ENCODE peak calls at places on chromosomes 4 and X, in ten cellular contexts. One of them, this sample, is unnamed.

GRCh38 chr4:133150643-133151300 is 1.7 kb downstream of the PCDH10 start:
- DNase-seq in CD4-positive, alpha-beta T cell: no peak
- DNase-seq in cardiac muscle cell: peak
- DNase-seq in neural progenitor cell: peak
- DNase-seq in adrenal gland: no peak
- DNase-seq in foreskin keratinocyte: peak
- DNase-seq in heart right ventricle: no peak
- DNase-seq in psoas muscle: no peak
- DNase-seq in lung: no peak
- DNase-seq in tibial nerve: no peak
- DNase-seq in this sample: no peak

GRCh38 chrX:151359341-151359740 is 37.7 kb upstream of the VMA21 start:
- DNase-seq in foreskin keratinocyte: no peak
- DNase-seq in lung: no peak
- DNase-seq in heart right ventricle: no peak
- DNase-seq in tibial nerve: no peak
- DNase-seq in neural progenitor cell: peak
- DNase-seq in adrenal gland: no peak
- DNase-seq in CD4-positive, alpha-beta T cell: no peak
- DNase-seq in cardiac muscle cell: no peak
- DNase-seq in psoas muscle: no peak
- DNase-seq in this sample: no peak

GRCh38 chrX:40158036-40158706 is 60.4 kb upstream of the BCOR start:
- DNase-seq in adrenal gland: no peak
- DNase-seq in cardiac muscle cell: peak
- DNase-seq in neural progenitor cell: peak
- DNase-seq in tibial nerve: no peak
- DNase-seq in lung: no peak
- DNase-seq in foreskin keratinocyte: no peak
- DNase-seq in CD4-positive, alpha-beta T cell: no peak
- DNase-seq in heart right ventricle: no peak
- DNase-seq in psoas muscle: no peak
- DNase-seq in this sample: peak

GRCh38 chr4:168618577-168619265 is 121.9 kb downstream of the PALLD start:
- DNase-seq in heart right ventricle: no peak
- DNase-seq in tibial nerve: no peak
- DNase-seq in CD4-positive, alpha-beta T cell: no peak
- DNase-seq in lung: no peak
- DNase-seq in foreskin keratinocyte: no peak
- DNase-seq in adrenal gland: no peak
- DNase-seq in psoas muscle: no peak
- DNase-seq in neural progenitor cell: no peak
- DNase-seq in cardiac muscle cell: no peak
- DNase-seq in this sample: no peak

GRCh38 chr4:173519130-173520101 is 10.6 kb downstream of the HAND2 start:
- DNase-seq in tibial nerve: no peak
- DNase-seq in psoas muscle: no peak
- DNase-seq in cardiac muscle cell: peak
- DNase-seq in CD4-positive, alpha-beta T cell: no peak
- DNase-seq in lung: no peak
- DNase-seq in heart right ventricle: peak
- DNase-seq in adrenal gland: no peak
- DNase-seq in neural progenitor cell: peak
- DNase-seq in foreskin keratinocyte: no peak
- DNase-seq in this sample: no peak

GRCh38 chr4:183636923-183637322 is 22.1 kb downstream of the RWDD4 start:
- DNase-seq in cardiac muscle cell: no peak
- DNase-seq in adrenal gland: no peak
- DNase-seq in heart right ventricle: no peak
- DNase-seq in lung: no peak
- DNase-seq in psoas muscle: no peak
- DNase-seq in CD4-positive, alpha-beta T cell: no peak
- DNase-seq in tibial nerve: no peak
- DNase-seq in foreskin keratinocyte: no peak
- DNase-seq in neural progenitor cell: no peak
- DNase-seq in this sample: no peak

GRCh38 chrX:108091878-108092291 is 307 bp downstream of the ATG4A start:
- DNase-seq in psoas muscle: no peak
- DNase-seq in adrenal gland: no peak
- DNase-seq in heart right ventricle: no peak
- DNase-seq in foreskin keratinocyte: no peak
- DNase-seq in CD4-positive, alpha-beta T cell: no peak
- DNase-seq in lung: no peak
- DNase-seq in tibial nerve: no peak
- DNase-seq in neural progenitor cell: no peak
- DNase-seq in cardiac muscle cell: no peak
- DNase-seq in this sample: peak

GRCh38 chr4:18536420-18536819 is 514.9 kb upstream of the LCORL start:
- DNase-seq in heart right ventricle: no peak
- DNase-seq in psoas muscle: no peak
- DNase-seq in lung: no peak
- DNase-seq in adrenal gland: no peak
- DNase-seq in neural progenitor cell: peak
- DNase-seq in foreskin keratinocyte: no peak
- DNase-seq in tibial nerve: no peak
- DNase-seq in cardiac muscle cell: no peak
- DNase-seq in CD4-positive, alpha-beta T cell: no peak
- DNase-seq in this sample: no peak

GRCh38 chr4:173181769-173182374 is 13.3 kb downstream of the GALNT7 start:
- DNase-seq in foreskin keratinocyte: peak
- DNase-seq in heart right ventricle: no peak
- DNase-seq in psoas muscle: no peak
- DNase-seq in neural progenitor cell: no peak
- DNase-seq in lung: no peak
- DNase-seq in cardiac muscle cell: no peak
- DNase-seq in tibial nerve: no peak
- DNase-seq in CD4-positive, alpha-beta T cell: no peak
- DNase-seq in adrenal gland: no peak
- DNase-seq in this sample: no peak

GRCh38 chrX:104112326-104112951 is at the start of gene ZCCHC18:
- DNase-seq in psoas muscle: peak
- DNase-seq in foreskin keratinocyte: no peak
- DNase-seq in tibial nerve: no peak
- DNase-seq in cardiac muscle cell: peak
- DNase-seq in lung: no peak
- DNase-seq in neural progenitor cell: peak
- DNase-seq in heart right ventricle: peak
- DNase-seq in CD4-positive, alpha-beta T cell: no peak
- DNase-seq in adrenal gland: peak
- DNase-seq in this sample: peak

GRCh38 chrX:41303013-41303412 is 30.9 kb upstream of the DDX3X start:
- DNase-seq in heart right ventricle: no peak
- DNase-seq in tibial nerve: no peak
- DNase-seq in CD4-positive, alpha-beta T cell: no peak
- DNase-seq in cardiac muscle cell: no peak
- DNase-seq in foreskin keratinocyte: peak
- DNase-seq in lung: no peak
- DNase-seq in psoas muscle: no peak
- DNase-seq in adrenal gland: no peak
- DNase-seq in neural progenitor cell: no peak
- DNase-seq in this sample: no peak

GRCh38 chrX:102917801-102918200 is 19.3 kb upstream of the RAB40AL start:
- DNase-seq in heart right ventricle: no peak
- DNase-seq in CD4-positive, alpha-beta T cell: no peak
- DNase-seq in cardiac muscle cell: no peak
- DNase-seq in lung: no peak
- DNase-seq in neural progenitor cell: peak
- DNase-seq in tibial nerve: no peak
- DNase-seq in psoas muscle: no peak
- DNase-seq in adrenal gland: no peak
- DNase-seq in foreskin keratinocyte: no peak
- DNase-seq in this sample: no peak

DNA sequence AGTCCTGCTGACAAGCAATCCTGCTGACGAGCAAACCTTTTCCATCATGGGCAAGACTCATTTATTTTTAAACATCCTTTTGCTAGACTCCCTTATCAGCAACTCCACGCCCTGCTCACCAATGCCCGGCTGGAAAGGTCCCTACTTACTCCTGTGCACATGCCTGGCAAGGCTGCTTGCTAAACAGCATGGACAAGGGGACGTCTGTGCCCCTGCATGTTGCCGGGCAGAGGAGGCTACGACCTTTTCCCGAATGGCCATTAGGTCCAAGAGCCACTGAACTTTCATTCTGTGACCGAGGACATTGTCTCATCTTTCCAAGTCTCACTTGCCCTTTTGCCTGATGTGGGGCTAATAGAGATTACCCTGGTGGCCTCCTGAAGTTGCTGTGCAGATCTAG is 98.6 kb downstream of the MGST2 start:
- DNase-seq in heart right ventricle: peak
- DNase-seq in neural progenitor cell: no peak
- DNase-seq in adrenal gland: no peak
- DNase-seq in lung: no peak
- DNase-seq in tibial nerve: no peak
- DNase-seq in cardiac muscle cell: peak
- DNase-seq in CD4-positive, alpha-beta T cell: no peak
- DNase-seq in psoas muscle: no peak
- DNase-seq in foreskin keratinocyte: no peak
- DNase-seq in this sample: no peak
- H3K27ac ChIP-seq in heart right ventricle: peak
- H3K27ac ChIP-seq in neural progenitor cell: no peak
- H3K27ac ChIP-seq in adrenal gland: peak
- H3K27ac ChIP-seq in lung: peak
- H3K27ac ChIP-seq in tibial nerve: no peak
- H3K27ac ChIP-seq in cardiac muscle cell: peak
- H3K27ac ChIP-seq in CD4-positive, alpha-beta T cell: no peak
- H3K27ac ChIP-seq in psoas muscle: peak
- H3K27ac ChIP-seq in foreskin keratinocyte: no peak
- H3K27ac ChIP-seq in this sample: no peak

GRCh38 chr4:89290727-89291126 is 16.9 kb downstream of the GPRIN3 start:
- DNase-seq in cardiac muscle cell: no peak
- DNase-seq in adrenal gland: no peak
- DNase-seq in foreskin keratinocyte: no peak
- DNase-seq in lung: no peak
- DNase-seq in CD4-positive, alpha-beta T cell: no peak
- DNase-seq in neural progenitor cell: no peak
- DNase-seq in heart right ventricle: peak
- DNase-seq in tibial nerve: no peak
- DNase-seq in psoas muscle: no peak
- DNase-seq in this sample: no peak
- H3K27ac ChIP-seq in cardiac muscle cell: no peak
- H3K27ac ChIP-seq in adrenal gland: no peak
- H3K27ac ChIP-seq in foreskin keratinocyte: no peak
- H3K27ac ChIP-seq in lung: no peak
- H3K27ac ChIP-seq in CD4-positive, alpha-beta T cell: peak
- H3K27ac ChIP-seq in neural progenitor cell: no peak
- H3K27ac ChIP-seq in heart right ventricle: peak
- H3K27ac ChIP-seq in tibial nerve: no peak
- H3K27ac ChIP-seq in psoas muscle: no peak
- H3K27ac ChIP-seq in this sample: no peak

GRCh38 chr4:108922191-108922590 is 159.3 kb upstream of the ETNPPL start:
- DNase-seq in tibial nerve: no peak
- DNase-seq in neural progenitor cell: no peak
- DNase-seq in adrenal gland: no peak
- DNase-seq in CD4-positive, alpha-beta T cell: no peak
- DNase-seq in heart right ventricle: no peak
- DNase-seq in cardiac muscle cell: no peak
- DNase-seq in psoas muscle: no peak
- DNase-seq in lung: no peak
- DNase-seq in foreskin keratinocyte: no peak
- DNase-seq in this sample: no peak

GRCh38 chr4:108917255-108917654 is 154.4 kb upstream of the ETNPPL start:
- DNase-seq in cardiac muscle cell: no peak
- DNase-seq in neural progenitor cell: no peak
- DNase-seq in psoas muscle: no peak
- DNase-seq in heart right ventricle: no peak
- DNase-seq in CD4-positive, alpha-beta T cell: no peak
- DNase-seq in lung: no peak
- DNase-seq in foreskin keratinocyte: no peak
- DNase-seq in tibial nerve: no peak
- DNase-seq in adrenal gland: no peak
- DNase-seq in this sample: no peak

GRCh38 chr4:108920688-108921087 is 157.8 kb upstream of the ETNPPL start:
- DNase-seq in CD4-positive, alpha-beta T cell: no peak
- DNase-seq in lung: no peak
- DNase-seq in cardiac muscle cell: no peak
- DNase-seq in neural progenitor cell: no peak
- DNase-seq in adrenal gland: no peak
- DNase-seq in psoas muscle: no peak
- DNase-seq in heart right ventricle: no peak
- DNase-seq in tibial nerve: no peak
- DNase-seq in foreskin keratinocyte: no peak
- DNase-seq in this sample: no peak

DNA sequence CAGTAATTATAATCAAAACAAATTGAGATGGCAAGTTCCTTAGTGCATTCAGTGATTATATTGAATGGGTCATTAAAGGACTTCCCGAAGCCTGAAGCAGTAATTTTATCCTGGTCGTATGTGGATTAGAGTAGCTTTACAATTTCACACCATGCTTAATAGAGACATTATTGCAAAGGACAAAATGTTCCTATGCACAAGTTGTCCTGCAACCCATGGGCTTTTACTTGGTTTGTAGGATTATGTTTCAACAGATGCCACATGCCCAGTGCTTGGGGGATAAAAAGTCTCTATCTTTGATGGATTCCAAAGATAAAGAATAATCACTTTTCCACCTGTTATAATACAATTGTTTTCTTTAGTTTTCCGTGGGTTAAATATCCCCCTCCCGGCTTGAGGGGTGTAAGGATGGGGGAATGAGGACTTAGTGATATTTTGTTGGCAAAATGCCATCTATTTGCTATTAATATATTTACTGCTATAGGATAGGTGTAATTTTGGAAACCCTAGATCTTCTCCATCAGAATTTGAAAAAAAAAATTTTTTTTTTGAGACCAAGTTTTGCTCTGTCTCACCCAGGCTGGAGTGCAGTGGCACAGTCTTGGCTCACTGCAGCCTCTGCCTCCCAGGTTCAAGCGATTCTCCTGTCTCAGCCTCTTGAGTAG is 156.5 kb upstream of the ETNPPL start:
- DNase-seq in CD4-positive, alpha-beta T cell: no peak
- DNase-seq in heart right ventricle: no peak
- DNase-seq in neural progenitor cell: no peak
- DNase-seq in foreskin keratinocyte: no peak
- DNase-seq in cardiac muscle cell: no peak
- DNase-seq in tibial nerve: no peak
- DNase-seq in lung: no peak
- DNase-seq in adrenal gland: no peak
- DNase-seq in psoas muscle: no peak
- DNase-seq in this sample: no peak
- H3K27ac ChIP-seq in CD4-positive, alpha-beta T cell: no peak
- H3K27ac ChIP-seq in heart right ventricle: no peak
- H3K27ac ChIP-seq in neural progenitor cell: no peak
- H3K27ac ChIP-seq in foreskin keratinocyte: no peak
- H3K27ac ChIP-seq in cardiac muscle cell: no peak
- H3K27ac ChIP-seq in tibial nerve: no peak
- H3K27ac ChIP-seq in lung: no peak
- H3K27ac ChIP-seq in adrenal gland: no peak
- H3K27ac ChIP-seq in psoas muscle: no peak
- H3K27ac ChIP-seq in this sample: no peak

DNA sequence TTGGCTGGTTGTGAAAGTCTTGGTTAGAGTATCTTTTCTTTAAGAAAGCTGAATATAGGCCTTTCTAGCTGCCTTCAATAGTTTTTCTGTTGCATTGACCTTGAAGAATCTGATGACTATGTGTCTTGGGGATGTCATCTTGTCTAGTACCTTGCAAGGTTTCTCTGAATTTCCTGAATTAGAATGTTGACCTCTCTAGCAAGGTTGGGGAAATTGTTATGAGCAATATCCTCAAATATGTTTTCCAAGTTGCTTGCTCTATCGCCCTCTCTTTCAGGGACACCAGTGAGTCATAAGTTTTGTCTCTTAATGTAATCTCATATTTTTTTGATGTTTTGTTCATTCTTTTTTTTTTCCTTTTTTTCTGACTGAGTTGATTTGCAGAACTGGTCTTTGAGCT is 194.7 kb downstream of the RAB28 start:
- DNase-seq in psoas muscle: no peak
- DNase-seq in neural progenitor cell: no peak
- DNase-seq in cardiac muscle cell: no peak
- DNase-seq in tibial nerve: no peak
- DNase-seq in adrenal gland: peak
- DNase-seq in heart right ventricle: no peak
- DNase-seq in CD4-positive, alpha-beta T cell: no peak
- DNase-seq in foreskin keratinocyte: peak
- DNase-seq in lung: no peak
- DNase-seq in this sample: no peak
- H3K27ac ChIP-seq in psoas muscle: no peak
- H3K27ac ChIP-seq in neural progenitor cell: no peak
- H3K27ac ChIP-seq in cardiac muscle cell: no peak
- H3K27ac ChIP-seq in tibial nerve: no peak
- H3K27ac ChIP-seq in adrenal gland: peak
- H3K27ac ChIP-seq in heart right ventricle: no peak
- H3K27ac ChIP-seq in CD4-positive, alpha-beta T cell: no peak
- H3K27ac ChIP-seq in foreskin keratinocyte: no peak
- H3K27ac ChIP-seq in lung: no peak
- H3K27ac ChIP-seq in this sample: no peak

This sample was measured in substantia nigra.